ENCODE peak calls at places on chromosome 22, in nine cellular contexts. One of them, this sample, is unnamed.
A peak's percentile ranks its signal among the peaks of the same experiment; 100 is the strongest.

GRCh38 chr22:31754813-31755212 is 994 bp downstream of the DEPDC5 start:
- DNase-seq in activated T-helper 1 cell treated with Interleukin-2 at 50 U/mL for 16 hours: no peak
- DNase-seq in activated CD4-positive, CD25-positive, alpha-beta regulatory T cell treated with anti-CD3 and anti-CD28 coated beads, Interleukin-2, amount 50 U/mL, for 72 hours: no peak
- DNase-seq in stimulated activated CD4-positive, alpha-beta T cell treated with anti-CD3 and anti-CD28 coated beads, Interleukin-12 subunit alpha, Interleukin-12 subunit beta, amount 100 ng/mL, for 4 hours: no peak
- DNase-seq in T-helper 2 cell: no peak
- DNase-seq in GOT3: no peak
- DNase-seq in tibial artery: no peak
- DNase-seq in nephron progenitor cell: no peak
- DNase-seq in fibroblast of lung: no peak
- DNase-seq in this sample: no peak

GRCh38 chr22:36546092-36546804 is 17.3 kb upstream of the EIF3D start:
- DNase-seq in nephron progenitor cell: peak; percentile 67
- DNase-seq in fibroblast of lung: peak; percentile 63
- DNase-seq in activated T-helper 1 cell treated with Interleukin-2 at 50 U/mL for 16 hours: no peak
- DNase-seq in stimulated activated CD4-positive, alpha-beta T cell treated with anti-CD3 and anti-CD28 coated beads, Interleukin-12 subunit alpha, Interleukin-12 subunit beta, amount 100 ng/mL, for 4 hours: peak; percentile 21
- DNase-seq in GOT3: no peak
- DNase-seq in tibial artery: peak; percentile 32
- DNase-seq in activated CD4-positive, CD25-positive, alpha-beta regulatory T cell treated with anti-CD3 and anti-CD28 coated beads, Interleukin-2, amount 50 U/mL, for 72 hours: no peak
- DNase-seq in T-helper 2 cell: no peak
- DNase-seq in this sample: no peak

GRCh38 chr22:27775087-27775697 is 26.4 kb downstream of the MN1 start:
- DNase-seq in fibroblast of lung: no peak
- DNase-seq in activated CD4-positive, CD25-positive, alpha-beta regulatory T cell treated with anti-CD3 and anti-CD28 coated beads, Interleukin-2, amount 50 U/mL, for 72 hours: no peak
- DNase-seq in stimulated activated CD4-positive, alpha-beta T cell treated with anti-CD3 and anti-CD28 coated beads, Interleukin-12 subunit alpha, Interleukin-12 subunit beta, amount 100 ng/mL, for 4 hours: no peak
- DNase-seq in GOT3: no peak
- DNase-seq in T-helper 2 cell: no peak
- DNase-seq in nephron progenitor cell: no peak
- DNase-seq in activated T-helper 1 cell treated with Interleukin-2 at 50 U/mL for 16 hours: no peak
- DNase-seq in tibial artery: no peak
- DNase-seq in this sample: no peak

GRCh38 chr22:44085743-44086741 is 61.9 kb downstream of the PARVB start:
- DNase-seq in nephron progenitor cell: peak; percentile 41
- DNase-seq in T-helper 2 cell: no peak
- DNase-seq in GOT3: no peak
- DNase-seq in activated T-helper 1 cell treated with Interleukin-2 at 50 U/mL for 16 hours: no peak
- DNase-seq in fibroblast of lung: peak; percentile 67
- DNase-seq in stimulated activated CD4-positive, alpha-beta T cell treated with anti-CD3 and anti-CD28 coated beads, Interleukin-12 subunit alpha, Interleukin-12 subunit beta, amount 100 ng/mL, for 4 hours: no peak
- DNase-seq in activated CD4-positive, CD25-positive, alpha-beta regulatory T cell treated with anti-CD3 and anti-CD28 coated beads, Interleukin-2, amount 50 U/mL, for 72 hours: no peak
- DNase-seq in tibial artery: peak; percentile 44
- DNase-seq in this sample: peak; percentile 24

GRCh38 chr22:44399196-44399837 is 86.6 kb upstream of the SHISAL1 start:
- DNase-seq in GOT3: no peak
- DNase-seq in tibial artery: peak; percentile 15
- DNase-seq in stimulated activated CD4-positive, alpha-beta T cell treated with anti-CD3 and anti-CD28 coated beads, Interleukin-12 subunit alpha, Interleukin-12 subunit beta, amount 100 ng/mL, for 4 hours: no peak
- DNase-seq in T-helper 2 cell: no peak
- DNase-seq in fibroblast of lung: no peak
- DNase-seq in activated CD4-positive, CD25-positive, alpha-beta regulatory T cell treated with anti-CD3 and anti-CD28 coated beads, Interleukin-2, amount 50 U/mL, for 72 hours: no peak
- DNase-seq in nephron progenitor cell: no peak
- DNase-seq in activated T-helper 1 cell treated with Interleukin-2 at 50 U/mL for 16 hours: no peak
- DNase-seq in this sample: peak; percentile 3

GRCh38 chr22:45318168-45318557 is 8.4 kb downstream of the FAM118A start:
- DNase-seq in fibroblast of lung: peak; percentile 93
- DNase-seq in nephron progenitor cell: no peak
- DNase-seq in activated CD4-positive, CD25-positive, alpha-beta regulatory T cell treated with anti-CD3 and anti-CD28 coated beads, Interleukin-2, amount 50 U/mL, for 72 hours: peak; percentile 71
- DNase-seq in GOT3: peak; percentile 52
- DNase-seq in tibial artery: peak; percentile 90
- DNase-seq in stimulated activated CD4-positive, alpha-beta T cell treated with anti-CD3 and anti-CD28 coated beads, Interleukin-12 subunit alpha, Interleukin-12 subunit beta, amount 100 ng/mL, for 4 hours: peak; percentile 74
- DNase-seq in activated T-helper 1 cell treated with Interleukin-2 at 50 U/mL for 16 hours: peak; percentile 74
- DNase-seq in T-helper 2 cell: peak; percentile 90
- DNase-seq in this sample: peak; percentile 57

GRCh38 chr22:48754611-48755331 is 1072.9 kb downstream of the BRD1 start:
- DNase-seq in tibial artery: no peak
- DNase-seq in T-helper 2 cell: no peak
- DNase-seq in stimulated activated CD4-positive, alpha-beta T cell treated with anti-CD3 and anti-CD28 coated beads, Interleukin-12 subunit alpha, Interleukin-12 subunit beta, amount 100 ng/mL, for 4 hours: no peak
- DNase-seq in nephron progenitor cell: no peak
- DNase-seq in GOT3: no peak
- DNase-seq in fibroblast of lung: no peak
- DNase-seq in activated CD4-positive, CD25-positive, alpha-beta regulatory T cell treated with anti-CD3 and anti-CD28 coated beads, Interleukin-2, amount 50 U/mL, for 72 hours: peak; percentile 8
- DNase-seq in activated T-helper 1 cell treated with Interleukin-2 at 50 U/mL for 16 hours: no peak
- DNase-seq in this sample: no peak

GRCh38 chr22:31952459-31952858 is 8.1 kb downstream of the YWHAH start:
- DNase-seq in activated T-helper 1 cell treated with Interleukin-2 at 50 U/mL for 16 hours: no peak
- DNase-seq in activated CD4-positive, CD25-positive, alpha-beta regulatory T cell treated with anti-CD3 and anti-CD28 coated beads, Interleukin-2, amount 50 U/mL, for 72 hours: no peak
- DNase-seq in GOT3: no peak
- DNase-seq in stimulated activated CD4-positive, alpha-beta T cell treated with anti-CD3 and anti-CD28 coated beads, Interleukin-12 subunit alpha, Interleukin-12 subunit beta, amount 100 ng/mL, for 4 hours: no peak
- DNase-seq in fibroblast of lung: peak; percentile 92
- DNase-seq in T-helper 2 cell: no peak
- DNase-seq in nephron progenitor cell: no peak
- DNase-seq in tibial artery: no peak
- DNase-seq in this sample: no peak

GRCh38 chr22:27370281-27370680 is 431.3 kb downstream of the MN1 start:
- DNase-seq in GOT3: no peak
- DNase-seq in activated CD4-positive, CD25-positive, alpha-beta regulatory T cell treated with anti-CD3 and anti-CD28 coated beads, Interleukin-2, amount 50 U/mL, for 72 hours: no peak
- DNase-seq in activated T-helper 1 cell treated with Interleukin-2 at 50 U/mL for 16 hours: no peak
- DNase-seq in tibial artery: no peak
- DNase-seq in nephron progenitor cell: no peak
- DNase-seq in fibroblast of lung: no peak
- DNase-seq in stimulated activated CD4-positive, alpha-beta T cell treated with anti-CD3 and anti-CD28 coated beads, Interleukin-12 subunit alpha, Interleukin-12 subunit beta, amount 100 ng/mL, for 4 hours: no peak
- DNase-seq in T-helper 2 cell: no peak
- DNase-seq in this sample: no peak

GRCh38 chr22:35894464-35894878 is 134.2 kb downstream of the RBFOX2 start:
- DNase-seq in T-helper 2 cell: peak; percentile 38
- DNase-seq in tibial artery: peak; percentile 34
- DNase-seq in nephron progenitor cell: no peak
- DNase-seq in activated T-helper 1 cell treated with Interleukin-2 at 50 U/mL for 16 hours: no peak
- DNase-seq in activated CD4-positive, CD25-positive, alpha-beta regulatory T cell treated with anti-CD3 and anti-CD28 coated beads, Interleukin-2, amount 50 U/mL, for 72 hours: no peak
- DNase-seq in GOT3: no peak
- DNase-seq in stimulated activated CD4-positive, alpha-beta T cell treated with anti-CD3 and anti-CD28 coated beads, Interleukin-12 subunit alpha, Interleukin-12 subunit beta, amount 100 ng/mL, for 4 hours: no peak
- DNase-seq in fibroblast of lung: peak; percentile 60
- DNase-seq in this sample: no peak

GRCh38 chr22:37817705-37818311 is 5.4 kb upstream of the GALR3 start:
- DNase-seq in stimulated activated CD4-positive, alpha-beta T cell treated with anti-CD3 and anti-CD28 coated beads, Interleukin-12 subunit alpha, Interleukin-12 subunit beta, amount 100 ng/mL, for 4 hours: peak; percentile 88
- DNase-seq in T-helper 2 cell: peak; percentile 52
- DNase-seq in tibial artery: peak; percentile 82
- DNase-seq in activated T-helper 1 cell treated with Interleukin-2 at 50 U/mL for 16 hours: peak; percentile 62
- DNase-seq in fibroblast of lung: peak; percentile 78
- DNase-seq in GOT3: peak; percentile 47
- DNase-seq in activated CD4-positive, CD25-positive, alpha-beta regulatory T cell treated with anti-CD3 and anti-CD28 coated beads, Interleukin-2, amount 50 U/mL, for 72 hours: peak; percentile 92
- DNase-seq in nephron progenitor cell: peak; percentile 95
- DNase-seq in this sample: peak; percentile 89

GRCh38 chr22:38873469-38874411 is 1.7 kb upstream of the CBX6 start:
- DNase-seq in fibroblast of lung: no peak
- DNase-seq in tibial artery: no peak
- DNase-seq in activated T-helper 1 cell treated with Interleukin-2 at 50 U/mL for 16 hours: peak; percentile 48
- DNase-seq in activated CD4-positive, CD25-positive, alpha-beta regulatory T cell treated with anti-CD3 and anti-CD28 coated beads, Interleukin-2, amount 50 U/mL, for 72 hours: peak; percentile 65
- DNase-seq in stimulated activated CD4-positive, alpha-beta T cell treated with anti-CD3 and anti-CD28 coated beads, Interleukin-12 subunit alpha, Interleukin-12 subunit beta, amount 100 ng/mL, for 4 hours: peak; percentile 66
- DNase-seq in nephron progenitor cell: no peak
- DNase-seq in GOT3: no peak
- DNase-seq in T-helper 2 cell: peak; percentile 46
- DNase-seq in this sample: no peak

GRCh38 chr22:17633998-17634323 is 4.6 kb upstream of the BCL2L13 start:
- DNase-seq in T-helper 2 cell: no peak
- DNase-seq in fibroblast of lung: no peak
- DNase-seq in GOT3: no peak
- DNase-seq in nephron progenitor cell: no peak
- DNase-seq in tibial artery: no peak
- DNase-seq in stimulated activated CD4-positive, alpha-beta T cell treated with anti-CD3 and anti-CD28 coated beads, Interleukin-12 subunit alpha, Interleukin-12 subunit beta, amount 100 ng/mL, for 4 hours: no peak
- DNase-seq in activated CD4-positive, CD25-positive, alpha-beta regulatory T cell treated with anti-CD3 and anti-CD28 coated beads, Interleukin-2, amount 50 U/mL, for 72 hours: no peak
- DNase-seq in activated T-helper 1 cell treated with Interleukin-2 at 50 U/mL for 16 hours: no peak
- DNase-seq in this sample: no peak

GRCh38 chr22:33882991-33883390 is 37.3 kb downstream of the LARGE1 start:
- DNase-seq in activated T-helper 1 cell treated with Interleukin-2 at 50 U/mL for 16 hours: no peak
- DNase-seq in GOT3: no peak
- DNase-seq in tibial artery: no peak
- DNase-seq in fibroblast of lung: no peak
- DNase-seq in nephron progenitor cell: no peak
- DNase-seq in T-helper 2 cell: no peak
- DNase-seq in activated CD4-positive, CD25-positive, alpha-beta regulatory T cell treated with anti-CD3 and anti-CD28 coated beads, Interleukin-2, amount 50 U/mL, for 72 hours: no peak
- DNase-seq in stimulated activated CD4-positive, alpha-beta T cell treated with anti-CD3 and anti-CD28 coated beads, Interleukin-12 subunit alpha, Interleukin-12 subunit beta, amount 100 ng/mL, for 4 hours: no peak
- DNase-seq in this sample: no peak

GRCh38 chr22:22721681-22722309 is 77.4 kb downstream of the GGTLC2 start:
- DNase-seq in stimulated activated CD4-positive, alpha-beta T cell treated with anti-CD3 and anti-CD28 coated beads, Interleukin-12 subunit alpha, Interleukin-12 subunit beta, amount 100 ng/mL, for 4 hours: peak; percentile 73
- DNase-seq in activated T-helper 1 cell treated with Interleukin-2 at 50 U/mL for 16 hours: no peak
- DNase-seq in tibial artery: no peak
- DNase-seq in GOT3: no peak
- DNase-seq in fibroblast of lung: peak; percentile 84
- DNase-seq in nephron progenitor cell: no peak
- DNase-seq in T-helper 2 cell: peak; percentile 38
- DNase-seq in activated CD4-positive, CD25-positive, alpha-beta regulatory T cell treated with anti-CD3 and anti-CD28 coated beads, Interleukin-2, amount 50 U/mL, for 72 hours: no peak
- DNase-seq in this sample: no peak